ENCODE peak calls at places on chromosome 10, in ten cellular contexts. L is OCI-LY7, S is cardiac muscle cell, T is heart left ventricle, E is GM23248, D is ovary, J is lower lobe of right lung, C is hepatocyte, M is tibial nerve, A is A549. R is an unnamed sample.

GRCh38 chr10:125011171-125011925 is 69.4 kb downstream of the ZRANB1 start:
- DNase-seq in M (no peak), C (no peak), D (peak; percentile 27), E (no peak), T (peak; percentile 22), A (no peak), L (no peak), J (peak; percentile 27), S (no peak), R (no peak)

GRCh38 chr10:94125856-94126255 is 132.1 kb downstream of the PLCE1 start:
- DNase-seq in C (no peak), T (no peak), A (no peak), J (no peak), S (peak; percentile 52), M (no peak), E (peak; percentile 79), D (no peak), L (no peak), R (no peak)

GRCh38 chr10:3811331-3811870 is 26.4 kb upstream of the KLF6 start:
- DNase-seq in M (peak; percentile 55), L (peak; percentile 66), D (no peak), S (peak; percentile 69), A (no peak), T (no peak), E (peak; percentile 73), J (no peak), C (peak; percentile 55), R (no peak)

GRCh38 chr10:79190740-79191261 is 122.0 kb downstream of the ZMIZ1 start:
- DNase-seq in A (no peak), S (no peak), L (peak; percentile 68), J (no peak), T (no peak), M (no peak), E (no peak), C (no peak), D (no peak), R (no peak)

GRCh38 chr10:74190494-74190893 is 39.5 kb downstream of the ADK start:
- DNase-seq in S (peak; percentile 25), A (no peak), T (no peak), C (no peak), L (no peak), E (peak; percentile 39), D (no peak), J (no peak), M (no peak), R (no peak)

GRCh38 chr10:6141296-6142151 is 52.7 kb downstream of the RBM17 start:
- DNase-seq in E (peak; percentile 93), M (no peak), A (peak; percentile 48), J (no peak), D (no peak), T (no peak), C (no peak), L (peak; percentile 56), S (peak; percentile 78), R (peak; percentile 81)

GRCh38 chr10:28722065-28722803 is 44.9 kb downstream of the BAMBI start:
- DNase-seq in J (peak; percentile 44), C (peak; percentile 57), E (peak; percentile 25), S (peak; percentile 67), T (peak; percentile 65), D (peak; percentile 74), A (peak; percentile 21), L (no peak), M (peak; percentile 12), R (peak; percentile 51)

GRCh38 chr10:6005856-6006390 is 28.6 kb upstream of the IL15RA start:
- DNase-seq in C (no peak), D (no peak), A (no peak), S (no peak), M (no peak), T (no peak), L (no peak), J (no peak), E (no peak), R (no peak)

GRCh38 chr10:42926831-42927230 is 144.2 kb downstream of the BMS1 start:
- DNase-seq in J (no peak), S (peak; percentile 77), T (no peak), C (peak; percentile 47), M (no peak), D (no peak), L (no peak), A (no peak), E (peak; percentile 65), R (peak; percentile 29)

GRCh38 chr10:29355436-29355991 is 66.6 kb downstream of the LYZL1 start:
- DNase-seq in T (no peak), E (no peak), A (no peak), M (no peak), L (no peak), C (no peak), S (no peak), D (no peak), J (no peak), R (no peak)

GRCh38 chr10:126787201-126787600 is 116.7 kb upstream of the C10orf90 start:
- DNase-seq in M (no peak), D (no peak), C (no peak), T (no peak), A (no peak), J (no peak), S (no peak), E (no peak), L (no peak), R (no peak)

GRCh38 chr10:23375366-23375765 is 30.8 kb upstream of the C10orf67 start:
- DNase-seq in J (no peak), A (no peak), E (no peak), M (no peak), C (no peak), L (no peak), T (no peak), D (no peak), S (no peak), R (no peak)

GRCh38 chr10:114519306-114519669 is 115.0 kb upstream of the AFAP1L2 start:
- DNase-seq in S (no peak), L (no peak), C (peak; percentile 41), E (peak; percentile 28), D (no peak), T (no peak), M (no peak), J (peak; percentile 62), A (no peak), R (no peak)

GRCh38 chr10:131099028-131099427 is 212.5 kb downstream of the TCERG1L start:
- DNase-seq in C (no peak), E (no peak), S (no peak), D (no peak), A (no peak), L (no peak), T (no peak), J (peak; percentile 22), M (no peak), R (no peak)

GRCh38 chr10:91683976-91684375 is 51.1 kb upstream of the PPP1R3C start:
- DNase-seq in A (peak; percentile 60), E (peak; percentile 95), L (no peak), D (no peak), M (no peak), T (no peak), C (no peak), S (peak; percentile 37), J (no peak), R (no peak)

DNA sequence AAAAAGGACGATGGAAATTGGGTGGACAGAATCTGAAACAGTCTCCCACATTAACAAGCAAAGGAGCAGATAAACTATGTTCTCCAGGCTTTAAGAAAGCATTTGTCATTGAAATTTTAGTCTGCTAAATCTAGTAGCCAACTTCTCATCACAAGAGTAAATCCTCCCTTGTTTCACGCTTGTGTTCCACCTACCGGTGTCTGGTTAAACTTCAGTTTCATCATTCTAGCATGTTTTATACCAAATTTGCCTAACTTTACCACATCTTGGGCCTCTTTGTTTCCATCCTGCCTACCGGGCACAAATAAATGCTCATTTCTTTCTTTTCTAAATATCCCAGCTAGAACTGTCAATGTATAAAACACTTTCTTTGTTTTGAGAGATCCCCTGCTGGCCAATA is 5.8 kb downstream of the LIPA start:
- DNase-seq in S (no peak), C (no peak), D (no peak), E (peak; percentile 62), L (no peak), M (no peak), T (no peak), J (no peak), A (no peak), R (no peak)
- H3K4me1 ChIP-seq in S (no peaks in the 10 kb centered on the region), C (peaks cover 8% of the 10 kb centered on the region), D (no peaks in the 10 kb centered on the region), E (peaks cover 6% of the 10 kb centered on the region), L (peaks cover 21% of the 10 kb centered on the region), M (no peaks in the 10 kb centered on the region), T (peaks cover 20% of the 10 kb centered on the region), J (peaks cover 33% of the 10 kb centered on the region), A (peaks cover 19% of the 10 kb centered on the region), R (peaks cover 4% of the 10 kb centered on the region)

GRCh38 chr10:59372543-59372942 is 10.2 kb upstream of the FAM13C start:
- DNase-seq in T (no peak), C (no peak), D (no peak), E (peak; percentile 51), S (peak; percentile 57), J (no peak), A (no peak), L (no peak), M (no peak), R (no peak)
- H3K27ac ChIP-seq in T (no peak overlapping the region), C (no peak overlapping the region), D (no peak overlapping the region), E (peak overlapping the region; percentile 55), S (peak overlapping the region; percentile 24), J (no peak overlapping the region), A (no peak overlapping the region), L (no peak overlapping the region), M (no peak overlapping the region), R (no peak overlapping the region)

GRCh38 chr10:122127943-122128342 is 139.0 kb downstream of the TACC2 start:
- DNase-seq in J (no peak), S (peak; percentile 21), L (no peak), D (no peak), M (no peak), E (peak; percentile 72), A (no peak), C (peak; percentile 59), T (no peak), R (peak; percentile 39)

GRCh38 chr10:122124808-122125207 is 135.8 kb downstream of the TACC2 start:
- DNase-seq in C (no peak), E (no peak), M (no peak), J (no peak), D (no peak), L (no peak), A (no peak), T (no peak), S (no peak), R (no peak)

GRCh38 chr10:122124342-122124741 is 135.4 kb downstream of the TACC2 start:
- DNase-seq in C (no peak), S (no peak), D (no peak), T (no peak), E (no peak), M (no peak), L (no peak), A (no peak), J (no peak), R (no peak)

GRCh38 chr10:122128357-122128756 is 139.4 kb downstream of the TACC2 start:
- DNase-seq in D (no peak), C (no peak), A (no peak), E (peak; percentile 91), S (peak; percentile 66), J (no peak), L (no peak), T (peak; percentile 84), M (peak; percentile 83), R (peak; percentile 80)

GRCh38 chr10:122126763-122127659 is 138.0 kb downstream of the TACC2 start:
- DNase-seq in S (peak; percentile 91), E (peak; percentile 94), C (peak; percentile 79), T (no peak), A (peak; percentile 72), M (no peak), D (no peak), J (no peak), L (no peak), R (no peak)
- H3K4me1 ChIP-seq in S (peaks cover 31% of the 10 kb centered on the region), E (peaks cover 18% of the 10 kb centered on the region), C (peaks cover 14% of the 10 kb centered on the region), T (peaks cover 47% of the 10 kb centered on the region), A (peaks cover 67% of the 10 kb centered on the region), M (no peaks in the 10 kb centered on the region), D (peaks cover 2% of the 10 kb centered on the region), J (peaks cover 38% of the 10 kb centered on the region), L (no peaks in the 10 kb centered on the region), R (peaks cover 47% of the 10 kb centered on the region)

GRCh38 chr10:60708666-60709065 is 69.6 kb upstream of the CDK1 start:
- DNase-seq in C (no peak), T (no peak), J (no peak), M (no peak), E (no peak), L (no peak), D (no peak), S (no peak), A (no peak), R (no peak)
- H3K27ac ChIP-seq in C (no peak overlapping the region), T (no peak overlapping the region), J (no peak overlapping the region), M (no peak overlapping the region), E (no peak overlapping the region), L (no peak overlapping the region), D (no peak overlapping the region), S (no peak overlapping the region), A (no peak overlapping the region), R (no peak overlapping the region)